ENCODE peak calls at places on chromosome 5, in eight cellular contexts. T is esophagus squamous epithelium; L is GM12891; K is nephron progenitor cell; M is activated CD4-positive, alpha-beta T cell treated with anti-CD3 and anti-CD28 coated beads, Interleukin-2, amount 50 U/mL, for 4 hours; V is non-pigmented ciliary epithelial cell; P is stimulated activated effector memory CD8-positive, alpha-beta T cell treated with anti-CD3 and anti-CD28 coated beads, Interleukin-12 subunit alpha, Interleukin-12 subunit beta, amount 100 ng/mL, for 72 hours; F is activated T-helper 1 cell treated with anti-CD3 and anti-CD28 coated beads, Interleukin-2, amount 50 U/mL, for 16 hours. D is an unnamed sample.

GRCh38 chr5:160315968-160316367 is 3.6 kb upstream of the CCNJL start:
- DNase-seq in T (no peak), L (no peak), K (no peak), M (no peak), V (peak), P (no peak), F (no peak), D (peak)

GRCh38 chr5:149205625-149206523 is 64.6 kb downstream of the ABLIM3 start:
- DNase-seq in T (no peak), L (no peak), K (no peak), M (no peak), V (no peak), P (peak), F (no peak), D (no peak)

GRCh38 chr5:620586-621180 is 8.5 kb downstream of the CEP72 start:
- DNase-seq in T (no peak), L (no peak), K (no peak), M (no peak), V (no peak), P (no peak), F (no peak), D (no peak)

GRCh38 chr5:1959231-1959630 is 76.5 kb upstream of the IRX4 start:
- DNase-seq in T (no peak), L (no peak), K (no peak), M (no peak), V (no peak), P (no peak), F (no peak), D (no peak)

GRCh38 chr5:93087326-93087725 is 493.7 kb downstream of the NR2F1-AS1 start:
- DNase-seq in T (no peak), L (no peak), K (no peak), M (no peak), V (no peak), P (no peak), F (no peak), D (no peak)

GRCh38 chr5:157354825-157355224 is 88.9 kb downstream of the CYFIP2 start:
- DNase-seq in T (no peak), L (no peak), K (no peak), M (no peak), V (no peak), P (no peak), F (no peak), D (no peak)

GRCh38 chr5:61809651-61810050 is 477.6 kb downstream of the ZSWIM6 start:
- DNase-seq in T (no peak), L (no peak), K (no peak), M (no peak), V (no peak), P (no peak), F (no peak), D (no peak)

GRCh38 chr5:96857454-96857853 is 18.8 kb upstream of the ERAP2 start:
- DNase-seq in T (no peak), L (no peak), K (no peak), M (no peak), V (no peak), P (no peak), F (no peak), D (no peak)

GRCh38 chr5:73378070-73378469 is 70.5 kb downstream of the FOXD1 start:
- DNase-seq in T (no peak), L (no peak), K (no peak), M (no peak), V (no peak), P (no peak), F (no peak), D (no peak)

D was measured in NK-92 treated with Interleukin-12 subunit alpha and Interleukin-12 subunit beta, amount 100 ng/mL, for 24 hours.